ENCODE peak calls at places on chromosomes 4 and X, in four cellular contexts. U, H, F and D are unnamed samples.

GRCh38 chrX:6989858-6990257 is 157.7 kb upstream of the STS start:
- DNase-seq in U (no peak), H (no peak), F (no peak), D (no peak)

GRCh38 chrX:125004799-125005198 is 314.9 kb upstream of the TEX13C start:
- DNase-seq in U (peak), F (no peak), H (no peak), D (no peak)

GRCh38 chr4:174303687-174304086 is 20.0 kb downstream of the CEP44 start:
- DNase-seq in H (no peak), F (no peak), U (no peak), D (no peak)

GRCh38 chr4:38531126-38531737 is 132.8 kb upstream of the KLF3 start:
- DNase-seq in F (no peak), U (no peak), H (no peak), D (no peak)

GRCh38 chr4:120765271-120765985 is 157.1 kb downstream of the PRDM5 start:
- DNase-seq in F (no peak), H (no peak), U (no peak), D (no peak)

GRCh38 chr4:19831644-19832285 is 419.9 kb upstream of the SLIT2 start:
- DNase-seq in U (no peak), F (no peak), H (no peak), D (no peak)

GRCh38 chr4:70754990-70755688 is 33.4 kb downstream of the RUFY3 start:
- DNase-seq in H (no peak), U (no peak), F (no peak), D (no peak)

GRCh38 chr4:83873996-83874395 is 338.1 kb downstream of the GPAT3 start:
- DNase-seq in U (no peak), F (no peak), H (no peak), D (no peak)

GRCh38 chrX:10360121-10360520 is 203.3 kb downstream of the CLCN4 start:
- DNase-seq in F (no peak), H (no peak), U (no peak), D (no peak)

GRCh38 chrX:40007136-40007535 is 90.6 kb downstream of the BCOR start:
- DNase-seq in H (no peak), U (no peak), F (no peak), D (no peak)

GRCh38 chr4:71814433-71814832 is 30.6 kb upstream of the GC start:
- DNase-seq in F (no peak), U (no peak), H (no peak), D (no peak)

GRCh38 chr4:7423391-7423790 is 11.3 kb downstream of the PSAPL1 start:
- DNase-seq in U (no peak), H (no peak), F (no peak), D (no peak)

GRCh38 chr4:53865031-53865430 is 199.4 kb downstream of the CHIC2 start:
- DNase-seq in H (no peak), F (no peak), U (no peak), D (no peak)

GRCh38 chr4:118373614-118374255 is 20.9 kb upstream of the PRSS12 start:
- DNase-seq in H (no peak), F (no peak), U (no peak), D (no peak)

GRCh38 chr4:2194556-2194955 is 47.4 kb downstream of the HAUS3 start:
- DNase-seq in H (no peak), U (no peak), F (no peak), D (no peak)

GRCh38 chr4:41994461-41994860 is 4.1 kb downstream of the SLC30A9 start:
- DNase-seq in F (no peak), H (no peak), U (no peak), D (no peak)

GRCh38 chr4:113449407-113449974 is 312.0 kb downstream of the CAMK2D start:
- DNase-seq in U (no peak), H (no peak), F (no peak), D (no peak)

GRCh38 chr4:51867689-51868448 is 24.9 kb downstream of the DCUN1D4 start:
- DNase-seq in H (no peak), F (no peak), U (no peak), D (no peak)

GRCh38 chrX:17876135-17876534 is 15.0 kb upstream of the RAI2 start:
- DNase-seq in F (no peak), H (no peak), U (no peak), D (no peak)

GRCh38 chrX:40773809-40774208 is 38.5 kb upstream of the MED14 start:
- DNase-seq in F (no peak), U (no peak), H (no peak), D (no peak)

GRCh38 chr4:183467246-183467645 is 22.8 kb downstream of the CDKN2AIP start:
- DNase-seq in U (no peak), F (no peak), H (no peak), D (no peak)

GRCh38 chr4:31983246-31983645 is 1263.1 kb downstream of the PCDH7 start:
- DNase-seq in U (no peak), H (no peak), F (no peak), D (no peak)

GRCh38 chr4:25536577-25537325 is 118.9 kb upstream of the SLC34A2 start:
- DNase-seq in F (no peak), H (no peak), U (no peak), D (no peak)

GRCh38 chr4:145619639-145619996 is 433 bp downstream of the MMAA start:
- DNase-seq in U (no peak), F (peak), H (peak), D (no peak)

GRCh38 chrX:9676311-9676710 is 89.3 kb downstream of the GPR143 start:
- DNase-seq in H (no peak), F (no peak), U (no peak), D (no peak)

GRCh38 chr4:85514783-85515182 is 39.8 kb downstream of the ARHGAP24 start:
- DNase-seq in H (no peak), F (no peak), U (no peak), D (no peak)

GRCh38 chr4:183798921-183799307 is 106.2 kb upstream of the STOX2 start:
- DNase-seq in U (no peak), H (no peak), F (peak), D (no peak)

GRCh38 chr4:145939856-145940255 is 1.2 kb upstream of the ZNF827 start:
- DNase-seq in F (no peak), U (no peak), H (no peak), D (no peak)

GRCh38 chr4:140533951-140534480 is 10.0 kb downstream of the ELMOD2 start:
- DNase-seq in H (no peak), F (no peak), U (no peak), D (no peak)

GRCh38 chr4:86159216-86159615 is 200.6 kb downstream of the MAPK10 start:
- DNase-seq in H (no peak), F (no peak), U (no peak), D (no peak)

GRCh38 chrX:49761481-49761880 is 65.7 kb upstream of the PAGE1 start:
- DNase-seq in H (no peak), U (peak), F (no peak), D (no peak)

GRCh38 chrX:102723456-102723855 is 2.9 kb downstream of the GPRASP3 start:
- DNase-seq in H (no peak), F (no peak), U (no peak), D (no peak)

GRCh38 chrX:70769659-70770232 is 138.8 kb downstream of the TEX11 start:
- DNase-seq in U (no peak), F (no peak), H (no peak), D (no peak)

GRCh38 chr4:47705326-47705981 is 132.4 kb downstream of the CORIN start:
- DNase-seq in F (no peak), H (no peak), U (peak), D (peak)

GRCh38 chrX:45454235-45454634 is 253.6 kb upstream of the DIPK2B start:
- DNase-seq in H (no peak), F (no peak), U (no peak), D (no peak)

GRCh38 chr4:185380320-185380719 is 15.4 kb downstream of the LRP2BP start:
- DNase-seq in H (no peak), F (no peak), U (no peak), D (no peak)
- TF ChIP-seq SPI1 in H (no peak), F (no peak), U (no peak), D (no peak)

GRCh38 chr4:56106755-56107154 is 158.0 kb downstream of the CEP135 start:
- DNase-seq in H (no peak), U (no peak), F (no peak), D (no peak)

GRCh38 chr4:56118055-56118454 is 169.3 kb downstream of the CEP135 start:
- DNase-seq in H (no peak), F (no peak), U (no peak), D (no peak)

GRCh38 chr4:56112377-56112776 is 163.6 kb downstream of the CEP135 start:
- DNase-seq in H (no peak), F (no peak), U (no peak), D (no peak)
- TF ChIP-seq SPI1 in H (no peak), F (no peak), U (no peak), D (no peak)

GRCh38 chrX:15350329-15350996 is 15.1 kb upstream of the PIGA start:
- DNase-seq in H (no peak), F (no peak), U (no peak), D (no peak)

GRCh38 chrX:15343075-15343476 is 7.8 kb upstream of the PIGA start:
- DNase-seq in F (no peak), H (no peak), U (no peak), D (no peak)

GRCh38 chrX:15344106-15344505 is 8.8 kb upstream of the PIGA start:
- DNase-seq in H (no peak), F (no peak), U (no peak), D (no peak)

GRCh38 chrX:15349046-15349445 is 13.7 kb upstream of the PIGA start:
- DNase-seq in H (no peak), F (peak), U (peak), D (no peak)
- TF ChIP-seq SPI1 in H (no peak), F (no peak), U (no peak), D (no peak)

GRCh38 chrX:138708268-138708667 is 3.2 kb downstream of the FGF13 start:
- DNase-seq in H (no peak), U (no peak), F (no peak), D (no peak)

GRCh38 chrX:138709886-138710285 is 1.6 kb downstream of the FGF13 start:
- DNase-seq in H (no peak), F (no peak), U (no peak), D (no peak)

DNA sequence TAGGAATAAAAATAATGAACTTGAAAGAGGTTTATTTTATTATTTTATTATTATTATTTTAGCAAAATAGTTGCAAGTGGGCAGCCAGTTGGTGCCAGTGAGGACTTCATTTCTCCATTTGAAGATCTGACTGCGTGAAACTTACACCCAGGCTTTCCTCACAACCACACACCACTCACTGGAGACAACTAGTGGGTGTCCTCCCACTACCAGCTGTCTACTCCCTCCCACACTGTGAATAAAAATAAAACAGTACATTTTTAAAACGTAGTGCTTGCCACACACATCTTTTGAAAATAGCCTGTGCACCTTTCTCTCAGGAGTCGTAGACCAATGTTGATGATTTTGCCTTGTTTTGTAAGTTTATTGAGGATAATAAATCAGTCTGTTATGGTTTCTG is 7.4 kb downstream of the FGF13 start:
- DNase-seq in U (no peak), F (no peak), H (no peak), D (no peak)
- TF ChIP-seq SPI1 in U (no peak), F (no peak), H (no peak), D (no peak)

DNA sequence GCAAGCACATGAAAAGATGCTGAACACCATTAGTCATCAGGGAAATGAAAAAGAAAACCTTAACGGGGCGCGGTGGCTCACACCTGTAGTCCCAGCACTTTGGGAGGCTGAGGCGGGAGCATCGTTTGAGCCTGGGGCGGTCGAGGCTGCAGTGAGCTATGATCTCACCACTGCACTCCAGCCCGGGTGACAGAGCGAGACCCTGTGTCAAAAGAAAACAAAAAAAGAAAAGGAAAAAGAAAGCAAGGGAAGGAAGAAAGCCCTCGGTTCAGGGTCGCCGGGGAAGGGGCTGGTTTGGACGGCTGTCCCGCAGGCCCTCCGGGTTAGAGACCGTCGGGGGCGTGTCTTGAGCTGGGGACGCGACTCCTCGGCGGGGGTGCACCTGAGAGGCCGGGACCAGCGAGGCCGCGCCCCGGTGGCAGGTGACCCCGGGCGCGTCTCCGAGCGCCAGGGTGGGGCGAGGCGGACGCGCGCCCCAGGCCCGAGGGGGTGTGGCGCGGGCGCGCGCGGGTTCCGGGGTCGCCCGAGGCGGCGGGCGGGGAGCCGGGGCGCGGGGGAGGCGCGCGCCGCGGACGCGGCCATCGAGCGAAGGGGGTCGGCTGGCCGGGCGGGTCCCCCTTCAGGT is 478 bp upstream of the PLXNA3 start:
- DNase-seq in H (no peak), F (no peak), U (peak), D (peak)
- TF ChIP-seq SPI1 in H (no peak), F (no peak), U (no peak), D (no peak)